ENCODE peak calls at places on chromosomes 5 and 9, in four cellular contexts. A is A549, H is HCT116, L is gastrocnemius medialis. B is an unnamed sample.

GRCh38 chr5:83524991-83525390 is 53.4 kb downstream of the VCAN start:
- DNase-seq in A (no peak), H (no peak), L (no peak), B (no peak)

GRCh38 chr5:180136661-180137381 is 65.3 kb upstream of the RNF130 start:
- DNase-seq in A (no peak), H (no peak), L (no peak), B (no peak)

GRCh38 chr5:134084570-134084969 is 29.9 kb upstream of the TCF7 start:
- DNase-seq in A (no peak), H (no peak), L (no peak), B (no peak)

GRCh38 chr5:43702815-43703214 is 99.8 kb downstream of the NNT start:
- DNase-seq in A (no peak), H (no peak), L (no peak), B (no peak)

GRCh38 chr9:100167912-100168775 is 69.1 kb downstream of the INVS start:
- DNase-seq in A (no peak), H (no peak), L (no peak), B (no peak)

GRCh38 chr5:151811593-151812321 is 40.0 kb downstream of the G3BP1 start:
- DNase-seq in A (no peak), H (no peak), L (peak; percentile 60), B (no peak)

GRCh38 chr9:25226901-25227686 is 451.1 kb downstream of the TUSC1 start:
- DNase-seq in A (no peak), H (no peak), L (no peak), B (no peak)

GRCh38 chr5:6754766-6755165 is 41.5 kb downstream of the TENT4A start:
- DNase-seq in A (no peak), H (no peak), L (no peak), B (no peak)

GRCh38 chr5:106755066-106755465 is 915.7 kb downstream of the EFNA5 start:
- DNase-seq in A (no peak), H (no peak), L (no peak), B (no peak)

GRCh38 chr5:34534237-34535108 is 121.7 kb upstream of the RAI14 start:
- DNase-seq in A (no peak), H (no peak), L (no peak), B (no peak)

GRCh38 chr5:134410822-134411221 is 859 bp downstream of the CDKN2AIPNL start:
- DNase-seq in A (no peak), H (no peak), L (no peak), B (no peak)

GRCh38 chr9:81690251-81690851 is 1.0 kb upstream of the TLE1 start:
- DNase-seq in A (peak; percentile 59), H (no peak), L (no peak), B (no peak)

GRCh38 chr5:28110756-28111155 is 1072.4 kb upstream of the CDH9 start:
- DNase-seq in A (no peak), H (no peak), L (no peak), B (no peak)

GRCh38 chr5:59506285-59506877 is 387.1 kb downstream of the PDE4D start:
- DNase-seq in A (no peak), H (no peak), L (no peak), B (no peak)

GRCh38 chr5:72815580-72816296 is 723 bp upstream of the TNPO1 start:
- DNase-seq in A (no peak), H (no peak), L (no peak), B (no peak)

GRCh38 chr5:143448518-143448917 is 45.0 kb upstream of the NR3C1 start:
- DNase-seq in A (no peak), H (peak; percentile 2), L (no peak), B (no peak)

GRCh38 chr5:133324058-133324457 is 272.2 kb downstream of the HSPA4 start:
- DNase-seq in A (no peak), H (no peak), L (no peak), B (no peak)

GRCh38 chr9:37943329-37944265 is 39.7 kb upstream of the SLC25A51 start:
- DNase-seq in A (no peak), H (peak; percentile 68), L (no peak), B (no peak)

GRCh38 chr9:10697044-10697443 is 84.2 kb upstream of the PTPRD start:
- DNase-seq in A (no peak), H (no peak), L (no peak), B (no peak)

GRCh38 chr9:6015278-6016157 is at the start of gene RANBP6:
- DNase-seq in A (peak; percentile 86), H (peak; percentile 52), L (peak; percentile 86), B (peak; percentile 95)
- TF ChIP-seq POLR2A in A (peak; percentile 77), H (peak; percentile 87), L (peak; percentile 68), B (peak; percentile 36)

GRCh38 chr5:1835431-1835830 is 34.2 kb downstream of the NDUFS6 start:
- DNase-seq in A (no peak), H (no peak), L (no peak), B (no peak)
- H3K27ac ChIP-seq in A (no peak overlapping the region), H (no peak overlapping the region), L (no peak overlapping the region), B (no peak overlapping the region)

GRCh38 chr9:136088939-136089696 is 6.0 kb downstream of the NACC2 start:
- DNase-seq in A (no peak), H (no peak), L (peak; percentile 77), B (no peak)
- H3K4me3 ChIP-seq in A (no peak overlapping the region), H (no peak overlapping the region), L (peak overlapping the region; percentile 30), B (peak overlapping the region; percentile 35)

GRCh38 chr9:83062653-83063527 is at the start of gene RASEF:
- DNase-seq in A (peak; percentile 80), H (no peak), L (no peak), B (peak; percentile 45)
- TF ChIP-seq POLR2A in A (peak; percentile 84), H (no peak), L (no peak), B (no peak)

GRCh38 chr5:172616730-172617129 is 24.3 kb upstream of the NEURL1B start:
- DNase-seq in A (no peak), H (no peak), L (peak; percentile 48), B (no peak)
- H3K27ac ChIP-seq in A (no peak overlapping the region), H (no peak overlapping the region), L (peak overlapping the region; percentile 72), B (peak overlapping the region; percentile 66)

DNA sequence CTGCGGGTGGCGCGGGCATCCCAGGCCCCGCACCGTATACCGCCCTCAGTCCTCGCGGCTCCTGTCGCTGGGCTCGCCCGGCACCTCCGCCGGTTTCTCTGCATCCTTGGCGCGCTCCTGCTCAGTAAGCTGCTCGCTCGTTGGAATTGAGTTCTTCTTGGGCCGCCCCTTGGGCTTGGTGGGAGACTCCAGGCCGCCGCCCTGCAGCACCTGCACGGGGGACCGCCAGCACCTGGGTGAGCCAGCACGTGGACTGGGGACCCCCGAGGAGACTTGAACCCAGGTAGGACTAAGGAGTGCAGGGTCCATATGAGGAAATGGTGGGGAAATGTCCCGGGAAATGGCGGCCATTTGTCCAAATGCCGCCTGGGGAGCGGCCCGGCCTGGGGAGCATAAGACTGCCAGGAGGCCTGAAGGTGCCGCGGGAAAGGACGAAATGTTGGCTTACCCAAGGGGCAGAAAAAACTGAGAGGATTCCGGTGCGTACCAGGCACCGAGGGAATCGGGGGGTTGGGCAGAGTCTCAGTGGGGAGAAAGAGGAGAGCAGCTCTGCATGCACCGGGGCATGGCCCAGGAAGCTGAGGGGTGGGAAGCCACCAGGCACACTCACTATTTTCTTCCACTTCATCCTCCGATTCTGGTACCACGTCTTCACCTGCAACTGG is 2.9 kb downstream of the BARX1 start:
- DNase-seq in A (no peak), H (no peak), L (no peak), B (no peak)
- H3K4me3 ChIP-seq in A (no peak overlapping the region), H (no peak overlapping the region), L (peak overlapping the region; percentile 55), B (peak overlapping the region; percentile 67)

B was measured in esophagus muscularis mucosa.